ENCODE peak calls at places on chromosomes 3 and 15, in four cellular contexts. M is HCT116, A is HepG2, X is K562. W is an unnamed sample.

GRCh38 chr3:170563712-170564423 is 22.0 kb downstream of the SLC7A14 start:
- DNase-seq in M (no peak), A (no peak), X (no peak), W (no peak)

GRCh38 chr3:194998417-194998816 is 272.5 kb downstream of the XXYLT1 start:
- DNase-seq in M (no peak), A (no peak), X (no peak), W (no peak)

GRCh38 chr3:4582634-4583033 is 89.5 kb downstream of the ITPR1 start:
- DNase-seq in M (no peak), A (no peak), X (no peak), W (no peak)

GRCh38 chr15:74482661-74483060 is 21.7 kb upstream of the UBL7 start:
- DNase-seq in M (no peak), A (peak; percentile 24), X (peak; percentile 24), W (no peak)

GRCh38 chr15:58957101-58957973 is 23.9 kb upstream of the SLTM start:
- DNase-seq in M (peak; percentile 81), A (peak; percentile 69), X (peak; percentile 57), W (peak; percentile 63)

GRCh38 chr3:156788846-156789245 is 37.3 kb upstream of the LEKR1 start:
- DNase-seq in M (no peak), A (no peak), X (no peak), W (no peak)

GRCh38 chr15:84834227-84834955 is 17.2 kb downstream of the ALPK3 start:
- DNase-seq in M (no peak), A (no peak), X (no peak), W (no peak)

GRCh38 chr3:41169038-41169437 is 30.3 kb upstream of the CTNNB1 start:
- DNase-seq in M (no peak), A (no peak), X (no peak), W (no peak)

GRCh38 chr3:64267774-64268604 is 42.7 kb upstream of the PRICKLE2 start:
- DNase-seq in M (no peak), A (no peak), X (no peak), W (no peak)

GRCh38 chr3:49158108-49158709 is 7.9 kb downstream of the CCDC71 start:
- DNase-seq in M (peak; percentile 28), A (peak; percentile 74), X (peak; percentile 40), W (no peak)

GRCh38 chr3:72487078-72487765 is 361.0 kb downstream of the SHQ1 start:
- DNase-seq in M (peak; percentile 19), A (peak; percentile 5), X (peak; percentile 80), W (no peak)

GRCh38 chr3:127962937-127963336 is 47.9 kb downstream of the KBTBD12 start:
- DNase-seq in M (no peak), A (no peak), X (no peak), W (no peak)

GRCh38 chr15:60396964-60397771 is 618 bp downstream of the ANXA2 start:
- DNase-seq in M (no peak), A (no peak), X (peak; percentile 83), W (no peak)

GRCh38 chr3:118683636-118684035 is 351.0 kb downstream of the IGSF11 start:
- DNase-seq in M (no peak), A (no peak), X (no peak), W (no peak)

GRCh38 chr3:78872195-78872594 is 895.6 kb downstream of the ROBO1 start:
- DNase-seq in M (no peak), A (peak; percentile 89), X (no peak), W (no peak)

GRCh38 chr3:117074833-117075232 is 365.3 kb downstream of the TUSC7 start:
- DNase-seq in M (no peak), A (no peak), X (no peak), W (no peak)

GRCh38 chr15:83062768-83063180 is 4.3 kb downstream of the BTBD1 start:
- DNase-seq in M (no peak), A (no peak), X (no peak), W (no peak)

GRCh38 chr3:119660474-119661150 is at the start of gene POPDC2:
- DNase-seq in M (no peak), A (no peak), X (no peak), W (no peak)

GRCh38 chr15:35555244-35555643 is 9.3 kb upstream of the DPH6 start:
- DNase-seq in M (no peak), A (no peak), X (no peak), W (no peak)

GRCh38 chr3:112568642-112569041 is 6.8 kb downstream of the SLC35A5 start:
- DNase-seq in M (no peak), A (no peak), X (no peak), W (peak; percentile 25)

GRCh38 chr3:197372076-197372661 is 73.8 kb upstream of the DLG1 start:
- DNase-seq in M (no peak), A (peak; percentile 66), X (no peak), W (peak; percentile 38)

GRCh38 chr3:38274864-38275649 is 7.0 kb upstream of the SLC22A14 start:
- DNase-seq in M (no peak), A (no peak), X (peak; percentile 33), W (no peak)

GRCh38 chr15:70188286-70188685 is 90.6 kb upstream of the TLE3 start:
- DNase-seq in M (no peak), A (no peak), X (no peak), W (no peak)

GRCh38 chr3:171715155-171715554 is 95.1 kb downstream of the PLD1 start:
- DNase-seq in M (no peak), A (no peak), X (no peak), W (no peak)

GRCh38 chr3:133878518-133878917 is 17.2 kb downstream of the RAB6B start:
- DNase-seq in M (no peak), A (no peak), X (no peak), W (no peak)

GRCh38 chr3:148083501-148084267 is 614.0 kb upstream of the AGTR1 start:
- DNase-seq in M (no peak), A (no peak), X (no peak), W (no peak)

GRCh38 chr3:181329024-181329423 is 339.5 kb upstream of the DNAJC19 start:
- DNase-seq in M (no peak), A (no peak), X (no peak), W (no peak)

GRCh38 chr15:62124176-62124952 is 40.7 kb downstream of the C2CD4B start:
- DNase-seq in M (no peak), A (peak; percentile 49), X (no peak), W (peak; percentile 86)

GRCh38 chr3:53045784-53046170 is at the start of gene SFMBT1:
- DNase-seq in M (no peak), A (no peak), X (peak; percentile 88), W (no peak)

DNA sequence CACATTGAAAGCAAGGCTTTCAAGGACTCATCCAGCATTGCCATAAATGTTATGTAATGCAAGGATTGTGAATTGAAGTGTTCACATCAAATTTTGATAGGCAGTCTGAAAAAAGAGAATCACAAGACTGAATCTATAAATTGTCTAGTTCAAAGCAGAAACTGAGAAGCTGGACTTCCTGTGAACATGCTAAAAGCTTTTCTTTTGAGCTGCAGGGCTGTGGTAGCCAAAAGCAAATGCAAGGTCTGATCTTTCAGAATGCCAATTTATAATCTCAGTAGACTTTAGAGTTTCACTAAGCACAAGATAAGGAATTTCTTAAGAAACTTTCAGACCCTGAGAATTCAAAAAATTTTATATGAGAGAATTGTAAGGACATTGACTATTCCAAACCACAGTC is 1700.2 kb downstream of the OTOL1 start:
- DNase-seq in M (no peak), A (no peak), X (no peak), W (no peak)
- TF ChIP-seq POLR2AphosphoS5 in M (no peak), A (no peak), X (no peak), W (no peak)

GRCh38 chr3:69890094-69890493 is 109.4 kb upstream of the SAMMSON start:
- DNase-seq in M (no peak), A (no peak), X (no peak), W (no peak)
- TF ChIP-seq TCF7L2 in M (no peak), A (no peak), X (no peak), W (no peak)

GRCh38 chr3:12990781-12991480 is 82.3 kb downstream of the IQSEC1 start:
- DNase-seq in M (no peak), A (no peak), X (no peak), W (no peak)
- TF ChIP-seq SIN3A in M (no peak), A (no peak), X (no peak), W (no peak)

DNA sequence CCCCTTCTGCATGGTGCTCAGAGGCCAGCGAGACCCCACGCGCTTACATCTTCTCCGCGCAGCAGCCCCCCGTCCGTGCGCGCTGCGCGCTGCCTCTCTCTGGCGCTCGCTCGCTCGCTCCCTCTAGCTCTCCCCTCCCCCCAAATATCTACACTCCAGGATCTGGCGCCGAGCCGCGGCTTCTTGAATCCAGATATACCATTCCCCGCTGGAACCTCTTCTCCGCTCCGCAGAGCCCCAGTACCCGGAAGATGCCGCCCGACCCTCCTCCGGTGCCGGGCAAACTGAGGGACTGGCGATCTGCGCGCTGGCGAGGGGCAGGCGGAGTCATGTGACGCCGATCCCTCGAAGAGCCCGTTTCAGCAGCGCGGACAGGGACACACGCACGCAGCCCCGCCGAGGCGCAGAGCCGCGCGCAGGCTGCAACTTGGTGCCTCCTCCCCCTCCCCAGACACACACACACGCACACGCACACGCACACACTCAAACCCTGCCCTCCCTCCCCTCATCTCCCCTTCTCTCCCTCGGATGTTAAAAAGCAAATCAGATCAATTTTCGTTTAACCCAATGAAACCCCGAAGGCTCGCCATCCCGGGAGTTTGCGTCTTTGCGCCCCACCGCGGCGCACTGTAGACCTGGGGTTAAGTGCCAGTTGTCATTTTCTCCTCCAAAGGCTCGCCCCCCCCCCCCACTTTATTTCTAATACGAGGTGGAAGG is at the start of gene RASGRF1:
- DNase-seq in M (no peak), A (no peak), X (no peak), W (no peak)
- TF ChIP-seq POLR2AphosphoS5 in M (no peak), A (no peak), X (no peak), W (no peak)

GRCh38 chr15:34049096-34049495 is 10.1 kb upstream of the AVEN start:
- DNase-seq in M (no peak), A (no peak), X (no peak), W (no peak)
- TF ChIP-seq TCF7L2 in M (no peak), A (no peak), X (no peak), W (no peak)